ENCODE peak calls at places on chromosome 6, in seven cellular contexts. S is spleen, E is GM23338, V is HCT116, A is upper lobe of left lung, O is transverse colon, L is stomach. N is an unnamed sample.
A peak's percentile ranks its signal among the peaks of the same experiment; 100 is the strongest.

GRCh38 chr6:157110620-157111019 is 212.7 kb downstream of the TMEM242 start:
- DNase-seq in S (no peak), E (no peak), V (no peak), A (no peak), O (no peak), L (no peak), N (no peak)

GRCh38 chr6:28985396-28986164 is 19.5 kb downstream of the ZNF311 start:
- DNase-seq in S (peak; percentile 83), E (peak; percentile 99), V (peak; percentile 92), A (peak; percentile 92), O (peak; percentile 86), L (peak; percentile 86), N (no peak)

GRCh38 chr6:139982652-139983051 is 608.2 kb upstream of the CITED2 start:
- DNase-seq in S (no peak), E (peak; percentile 50), V (no peak), A (no peak), O (no peak), L (no peak), N (no peak)

GRCh38 chr6:158524311-158524710 is 35.6 kb upstream of the TMEM181 start:
- DNase-seq in S (no peak), E (no peak), V (no peak), A (no peak), O (no peak), L (no peak), N (no peak)

GRCh38 chr6:156719395-156719719 is 57.8 kb upstream of the ARID1B start:
- DNase-seq in S (no peak), E (no peak), V (no peak), A (no peak), O (peak; percentile 46), L (no peak), N (no peak)

GRCh38 chr6:77034161-77034560 is 429.1 kb downstream of the HTR1B start:
- DNase-seq in S (no peak), E (peak; percentile 84), V (no peak), A (no peak), O (no peak), L (no peak), N (no peak)

GRCh38 chr6:111265842-111266241 is 178.5 kb downstream of the SLC16A10 start:
- DNase-seq in S (no peak), E (no peak), V (no peak), A (no peak), O (no peak), L (no peak), N (no peak)

GRCh38 chr6:12870033-12870432 is 153.5 kb downstream of the PHACTR1 start:
- DNase-seq in S (no peak), E (no peak), V (no peak), A (no peak), O (no peak), L (no peak), N (no peak)

GRCh38 chr6:75201901-75202672 is 3.8 kb downstream of the COL12A1 start:
- DNase-seq in S (peak; percentile 74), E (peak; percentile 77), V (no peak), A (no peak), O (peak; percentile 16), L (no peak), N (no peak)

GRCh38 chr6:148565931-148566663 is 180.7 kb upstream of the UST start:
- DNase-seq in S (no peak), E (no peak), V (peak; percentile 13), A (peak; percentile 54), O (no peak), L (peak; percentile 44), N (no peak)

DNA sequence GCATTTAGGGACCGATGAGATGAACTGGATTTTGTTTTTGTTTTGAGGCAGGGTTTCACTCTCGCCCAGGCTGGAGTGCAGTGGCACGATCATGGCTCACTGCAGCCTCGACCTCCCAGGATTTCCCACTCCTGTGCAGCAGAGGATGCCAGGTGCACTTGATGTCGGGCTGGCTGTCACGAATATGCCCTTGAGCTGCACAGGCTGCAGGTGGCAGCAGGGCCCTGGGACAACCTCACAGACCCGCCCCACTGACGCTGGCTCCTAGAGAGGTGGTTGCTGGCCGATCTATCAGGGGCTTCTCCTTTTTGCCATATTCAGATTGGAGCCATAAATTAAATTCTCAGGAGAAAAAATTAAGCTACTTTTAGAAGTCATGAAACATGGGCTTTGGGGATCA is 32.2 kb downstream of the NQO2 start:
- DNase-seq in S (no peak), E (no peak), V (no peak), A (peak; percentile 58), O (no peak), L (no peak), N (no peak)
- TF ChIP-seq CTCF in S (no peak), E (peak; percentile 66), V (no peak), A (no peak), O (no peak), L (no peak), N (no peak)

GRCh38 chr6:41074692-41075436 is 2.1 kb downstream of the NFYA start:
- DNase-seq in S (no peak), E (no peak), V (no peak), A (peak; percentile 33), O (no peak), L (no peak), N (no peak)

GRCh38 chr6:41072836-41073202 is at the start of gene NFYA:
- DNase-seq in S (no peak), E (peak; percentile 99), V (no peak), A (peak; percentile 99), O (peak; percentile 100), L (peak; percentile 100), N (no peak)

GRCh38 chr6:41073203-41073967 is 611 bp downstream of the NFYA start:
- DNase-seq in S (peak; percentile 97), E (peak; percentile 89), V (peak; percentile 47), A (peak; percentile 95), O (peak; percentile 91), L (peak; percentile 93), N (no peak)

GRCh38 chr6:41071923-41072835 is at the start of gene OARD1:
- DNase-seq in S (peak; percentile 100), E (peak; percentile 98), V (peak; percentile 98), A (peak; percentile 98), O (peak; percentile 99), L (peak; percentile 99), N (peak; percentile 98)

DNA sequence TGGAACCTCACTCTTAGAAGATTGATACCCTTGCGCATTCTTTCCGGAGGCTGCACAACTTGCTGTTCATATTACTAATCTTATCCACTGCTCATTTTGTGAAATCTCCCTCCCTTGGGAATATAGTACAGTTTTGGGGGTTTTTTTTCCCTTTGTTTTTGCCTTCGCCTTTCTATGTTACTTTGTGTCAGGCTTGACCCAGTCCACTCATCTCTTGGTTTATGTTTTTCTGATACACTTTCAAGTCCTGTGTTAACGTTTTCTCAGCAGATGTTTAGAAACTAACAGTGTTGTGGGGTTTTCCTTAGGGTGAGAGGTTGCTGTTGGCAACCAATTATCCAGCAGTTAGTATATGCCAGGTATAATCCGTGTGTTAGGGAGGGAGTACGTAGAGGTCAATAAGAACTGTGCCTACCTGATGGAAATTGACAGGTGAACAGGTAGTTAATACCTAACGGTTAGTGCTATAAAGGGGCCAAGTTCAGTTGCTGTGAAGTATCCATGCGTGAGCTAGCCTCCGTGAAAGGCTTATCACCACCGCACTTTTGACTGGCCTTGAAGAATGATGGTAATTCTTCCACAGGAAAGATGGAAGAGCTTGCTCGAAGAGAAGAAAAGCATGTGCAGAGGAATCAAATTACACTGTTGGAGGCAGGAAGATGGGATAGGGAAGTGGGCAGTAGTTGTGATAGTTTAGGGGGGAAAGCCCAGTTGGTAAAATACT is 1.4 kb downstream of the NFYA start:
- DNase-seq in S (no peak), E (peak; percentile 24), V (no peak), A (no peak), O (no peak), L (no peak), N (no peak)
- TF ChIP-seq POLR2AphosphoS5 in S (no peak), E (no peak), V (no peak), A (no peak), O (no peak), L (no peak), N (no peak)

GRCh38 chr6:39901670-39902069 is 32.6 kb downstream of the MOCS1 start:
- DNase-seq in S (peak; percentile 63), E (no peak), V (no peak), A (no peak), O (no peak), L (no peak), N (no peak)

GRCh38 chr6:39903656-39904055 is 30.6 kb downstream of the MOCS1 start:
- DNase-seq in S (peak; percentile 33), E (no peak), V (no peak), A (no peak), O (no peak), L (no peak), N (no peak)

GRCh38 chr6:39901116-39901655 is 33.1 kb downstream of the MOCS1 start:
- DNase-seq in S (peak; percentile 71), E (no peak), V (no peak), A (no peak), O (no peak), L (no peak), N (no peak)

GRCh38 chr6:39902136-39902535 is 32.1 kb downstream of the MOCS1 start:
- DNase-seq in S (peak; percentile 40), E (no peak), V (no peak), A (no peak), O (no peak), L (no peak), N (no peak)

DNA sequence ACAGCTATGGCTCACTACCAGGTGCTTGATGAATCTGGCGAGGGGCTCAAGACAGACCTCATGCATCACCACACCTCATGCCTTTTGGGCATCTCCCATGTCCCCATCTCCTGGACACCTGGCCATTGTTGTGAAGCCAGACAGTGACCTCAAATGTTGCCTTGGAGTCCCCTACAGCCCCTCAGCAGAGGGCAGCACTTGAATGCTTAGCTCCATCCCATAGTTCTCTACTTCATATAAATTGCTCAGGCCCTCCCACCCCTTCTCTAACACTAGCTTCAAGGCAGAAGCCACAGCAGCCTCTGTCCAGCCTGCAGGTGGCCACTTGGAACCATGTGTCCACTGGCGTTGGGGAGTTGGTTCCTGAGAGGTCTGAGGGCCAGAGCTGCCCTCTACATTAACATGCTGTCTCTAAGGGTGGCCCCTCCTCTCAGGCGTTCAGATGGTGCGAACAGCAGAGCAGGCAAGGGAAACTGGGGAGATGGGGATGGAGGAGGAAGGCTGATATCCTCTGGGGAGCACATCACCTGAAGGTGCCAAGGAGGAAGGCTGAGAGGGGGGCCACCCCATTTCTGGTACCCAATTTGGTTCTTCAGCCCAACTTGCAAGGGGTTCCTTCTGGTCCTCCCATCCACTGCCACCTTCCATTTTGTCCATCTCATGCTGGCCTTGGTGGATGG is 31.3 kb downstream of the MOCS1 start:
- DNase-seq in S (peak; percentile 47), E (no peak), V (no peak), A (no peak), O (no peak), L (no peak), N (no peak)
- TF ChIP-seq CTCF in S (no peak), E (peak; percentile 14), V (no peak), A (no peak), O (no peak), L (no peak), N (no peak)

DNA sequence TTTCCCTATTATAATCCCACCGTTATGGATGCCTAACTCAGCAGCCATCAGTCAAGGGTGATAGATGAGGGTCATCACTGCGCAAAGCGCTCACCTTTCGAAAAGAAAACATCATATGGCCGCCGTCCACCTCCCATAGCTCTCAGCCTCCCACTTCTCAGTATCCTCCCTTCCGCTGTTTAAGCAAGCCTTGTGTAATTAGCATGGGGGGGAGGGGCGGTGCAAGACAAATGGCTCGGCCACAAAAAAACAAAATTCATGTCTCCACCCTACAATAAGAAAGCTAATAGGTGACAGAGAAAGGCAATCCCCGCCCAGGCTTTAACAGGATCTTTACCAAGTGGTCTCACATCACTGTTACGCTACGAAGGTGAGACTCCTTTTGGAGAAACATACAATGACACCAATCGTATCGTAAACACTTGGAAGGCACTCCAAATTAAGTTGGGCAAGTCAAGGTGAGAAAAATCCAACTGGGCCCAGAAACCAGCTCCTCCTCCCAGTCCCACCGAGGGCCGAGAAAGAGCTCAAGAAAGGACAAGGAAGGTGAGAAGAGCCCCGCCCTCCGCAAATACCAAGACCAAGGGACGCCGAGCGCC is 645 bp downstream of the DDX39B start:
- DNase-seq in S (no peak), E (peak; percentile 72), V (no peak), A (peak; percentile 67), O (peak; percentile 55), L (no peak), N (no peak)
- TF ChIP-seq POLR2AphosphoS5 in S (no peak), E (no peak), V (no peak), A (peak; percentile 17), O (no peak), L (no peak), N (no peak)

N was measured in vagina.